ENCODE peak calls at places on chromosomes 12 and 14, in five cellular contexts. A is transverse colon, U is HepG2, C is prostate gland, L is endothelial cell of umbilical vein. B is an unnamed sample.

GRCh38 chr14:50943943-50944646 is at the start of gene PYGL:
- DNase-seq in C (peak; percentile 65), L (peak; percentile 57), U (peak; percentile 55), A (peak; percentile 78), B (peak; percentile 57)

GRCh38 chr12:123171967-123172366 is 21.1 kb upstream of the PITPNM2 start:
- DNase-seq in C (peak; percentile 24), L (no peak), A (no peak), U (no peak), B (no peak)

GRCh38 chr12:95446511-95446910 is 27.4 kb upstream of the METAP2 start:
- DNase-seq in L (no peak), C (no peak), U (peak; percentile 25), A (peak; percentile 69), B (no peak)

GRCh38 chr14:24334431-24335271 is at the start of gene ADCY4:
- DNase-seq in C (no peak), U (no peak), A (no peak), L (peak; percentile 50), B (no peak)

GRCh38 chr12:10408842-10409241 is 715 bp downstream of the KLRC4 start:
- DNase-seq in C (no peak), A (no peak), L (no peak), U (no peak), B (no peak)

GRCh38 chr12:114998118-114998771 is 314.3 kb upstream of the TBX3 start:
- DNase-seq in U (no peak), C (no peak), A (no peak), L (no peak), B (no peak)

GRCh38 chr14:53621433-53621832 is 335.2 kb downstream of the BMP4 start:
- DNase-seq in A (no peak), L (no peak), C (no peak), U (no peak), B (no peak)

GRCh38 chr12:89384050-89384749 is 31.9 kb upstream of the DUSP6 start:
- DNase-seq in C (peak; percentile 60), A (peak; percentile 68), U (peak; percentile 66), L (peak; percentile 55), B (no peak)

GRCh38 chr12:27821259-27821973 is 41.4 kb upstream of the MANSC4 start:
- DNase-seq in A (peak; percentile 20), C (peak; percentile 39), U (peak; percentile 67), L (peak; percentile 89), B (no peak)

GRCh38 chr12:123763093-123763492 is 992 bp downstream of the DNAH10 start:
- DNase-seq in U (no peak), L (no peak), C (no peak), A (peak; percentile 24), B (no peak)

GRCh38 chr12:91778091-91778819 is 367.4 kb downstream of the BTG1 start:
- DNase-seq in U (no peak), L (peak; percentile 2), C (no peak), A (no peak), B (no peak)

GRCh38 chr14:30550335-30550734 is 8.6 kb upstream of the G2E3 start:
- DNase-seq in U (no peak), A (no peak), L (no peak), C (no peak), B (no peak)

GRCh38 chr14:96263347-96264199 is 7.6 kb downstream of the BDKRB1 start:
- DNase-seq in L (no peak), C (no peak), A (peak; percentile 44), U (no peak), B (no peak)

GRCh38 chr12:12302976-12303375 is 36.1 kb upstream of the LRP6 start:
- DNase-seq in U (no peak), A (no peak), C (no peak), L (no peak), B (no peak)

GRCh38 chr12:12294215-12295005 is 27.6 kb upstream of the LRP6 start:
- DNase-seq in C (peak; percentile 32), U (no peak), L (peak; percentile 57), A (no peak), B (no peak)

GRCh38 chr12:12301122-12301521 is 34.3 kb upstream of the LRP6 start:
- DNase-seq in L (no peak), C (no peak), A (no peak), U (no peak), B (no peak)

DNA sequence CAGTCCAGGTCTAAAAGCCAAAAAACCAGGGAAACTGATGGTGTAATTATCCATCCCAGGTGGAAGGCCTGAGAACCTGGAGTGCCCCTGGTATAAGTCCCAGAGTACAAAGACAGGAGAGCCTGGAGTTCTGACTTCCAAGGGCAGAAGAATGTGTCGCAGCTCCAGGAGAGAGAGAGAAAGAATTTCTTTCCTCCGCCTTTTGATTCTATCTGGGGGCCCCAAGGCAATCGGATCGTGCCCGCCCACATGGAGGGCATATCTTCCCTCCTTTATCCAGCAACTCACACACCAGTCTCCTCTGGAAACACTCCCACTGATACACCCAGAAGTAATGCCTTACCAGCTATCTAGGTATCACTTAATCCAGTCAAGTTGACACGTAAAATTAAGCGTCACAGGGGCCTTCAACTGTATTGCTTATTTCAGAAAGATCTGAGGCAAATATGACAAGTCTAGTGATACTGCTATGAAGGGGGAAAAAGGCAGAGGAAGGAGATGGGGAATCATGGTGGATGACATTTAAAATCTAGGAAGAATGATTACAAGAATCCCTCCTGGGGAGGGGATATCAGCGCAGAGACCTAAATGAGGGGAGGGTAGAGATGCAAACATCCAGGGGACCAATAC is 30.5 kb upstream of the LRP6 start:
- DNase-seq in A (no peak), C (no peak), L (no peak), U (no peak), B (no peak)
- TF ChIP-seq POLR2AphosphoS5 in A (no peak), C (no peak), L (no peak), U (no peak), B (no peak)

DNA sequence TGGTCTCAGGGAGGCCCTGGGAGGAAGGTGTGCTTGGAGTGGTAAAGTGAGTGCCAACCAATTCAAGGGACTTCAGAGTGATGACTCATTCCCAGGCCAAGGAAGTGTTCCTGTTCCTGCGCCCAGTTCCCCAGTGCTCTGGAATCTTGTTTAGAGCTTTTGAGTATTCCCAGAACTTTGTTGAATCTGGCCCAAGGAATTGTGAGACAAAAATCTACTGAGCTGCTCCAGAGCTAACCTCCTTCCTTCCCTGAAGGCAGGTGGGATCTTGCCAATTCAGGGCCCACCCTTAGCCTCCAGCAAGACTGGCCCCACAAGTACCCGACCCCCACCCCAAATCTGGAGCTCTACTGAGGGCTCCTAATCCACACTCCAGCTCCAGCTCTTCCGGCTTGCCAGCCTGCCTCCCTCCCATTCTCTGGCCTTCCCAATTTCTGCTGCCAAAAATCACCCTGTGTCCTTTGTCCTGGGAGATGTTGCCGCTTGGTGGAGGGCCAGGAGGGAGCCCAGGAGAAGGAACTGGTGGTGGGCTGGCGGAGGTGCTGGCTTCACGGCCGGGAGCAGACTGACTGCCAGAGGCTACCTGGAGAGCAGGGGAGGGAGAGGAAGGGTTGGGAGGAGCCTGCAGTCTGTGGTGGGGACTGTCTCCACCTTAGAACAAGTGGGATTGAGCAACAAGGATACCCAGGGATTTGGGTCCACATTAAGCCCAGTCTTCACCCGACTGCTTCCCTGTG is 2.0 kb upstream of the ATN1 start:
- DNase-seq in C (peak; percentile 79), A (peak; percentile 76), U (no peak), L (peak; percentile 80), B (no peak)
- TF ChIP-seq POLR2AphosphoS5 in C (peak; percentile 87), A (peak; percentile 80), U (no peak), L (peak; percentile 43), B (no peak)

DNA sequence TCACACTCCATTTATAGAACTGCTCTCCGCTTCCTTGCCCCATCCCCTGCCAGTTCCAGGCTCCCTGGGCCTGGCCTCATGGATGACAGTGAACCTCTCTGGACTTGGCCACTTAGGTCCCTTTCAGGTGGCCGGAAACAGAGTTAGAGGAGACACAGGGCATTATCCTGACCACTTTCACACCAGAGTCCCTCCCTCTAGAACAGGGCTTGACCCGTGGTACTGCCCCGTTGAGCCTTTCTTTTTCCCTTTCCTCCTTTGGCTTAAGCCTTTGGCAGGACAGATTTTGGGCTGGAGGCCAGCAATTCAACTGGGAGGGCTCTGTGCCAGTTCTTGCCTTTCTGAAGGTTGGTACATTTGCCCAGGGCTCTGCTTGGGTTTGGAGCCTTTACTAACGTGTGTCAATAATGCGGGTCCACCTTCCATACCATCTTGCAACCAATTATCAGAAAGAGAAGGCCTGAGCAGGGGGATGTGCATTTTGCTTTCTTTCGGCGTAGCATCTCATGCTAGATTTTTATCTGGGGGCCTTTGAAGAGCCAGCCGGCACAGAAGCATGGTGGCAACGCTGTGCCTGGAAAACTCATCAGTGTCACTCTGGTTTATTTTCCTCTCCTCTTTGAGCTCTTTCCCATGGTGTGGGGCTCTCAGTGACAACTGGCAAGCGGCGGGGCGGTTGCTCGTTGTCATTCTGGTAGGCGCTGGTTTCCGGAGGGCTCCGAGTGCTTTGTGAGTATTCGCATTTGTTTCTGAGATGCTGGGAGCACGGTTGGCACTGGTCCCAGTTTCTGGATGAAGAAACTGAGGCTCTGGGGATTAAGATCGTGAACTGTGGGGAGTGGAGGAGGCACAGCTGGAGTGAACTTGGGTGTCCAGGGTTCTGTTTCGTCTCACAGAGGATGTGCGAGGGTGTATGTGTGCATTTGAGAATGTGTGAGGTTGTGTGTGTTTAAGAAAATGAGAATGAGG is 23.0 kb downstream of the TPCN1 start:
- DNase-seq in C (peak; percentile 86), A (peak; percentile 85), U (no peak), L (peak; percentile 75), B (no peak)
- TF ChIP-seq POLR2AphosphoS5 in C (peak; percentile 84), A (peak; percentile 37), U (no peak), L (no peak), B (no peak)

GRCh38 chr12:111599459-111600295 is 562 bp upstream of the ATXN2 start:
- DNase-seq in L (peak; percentile 89), A (peak; percentile 93), C (peak; percentile 81), U (peak; percentile 81), B (peak; percentile 89)
- TF ChIP-seq POLR2AphosphoS5 in L (peak; percentile 80), A (peak; percentile 95), C (peak; percentile 56), U (peak; percentile 72), B (peak; percentile 97)

B was measured in GM12892.